ENCODE peak calls at places on chromosomes 4 and X, in six cellular contexts. S is K562, U is neural progenitor cell, K is kidney, T is fibroblast of lung, Y is mesendoderm. Z is an unnamed sample.

GRCh38 chrX:154505726-154506125 is 10.3 kb downstream of the FAM3A start:
- DNase-seq in U (no peak), S (no peak), K (no peak), Y (no peak), T (peak), Z (no peak)

GRCh38 chr4:1490011-1490905 is 84.0 kb upstream of the NKX1-1 start:
- DNase-seq in T (no peak), U (no peak), Y (no peak), S (no peak), K (peak), Z (no peak)

GRCh38 chr4:7595883-7596535 is 161.3 kb upstream of the PSAPL1 start:
- DNase-seq in S (no peak), K (no peak), Y (no peak), U (peak), T (peak), Z (no peak)

GRCh38 chr4:153232768-153233167 is 28.5 kb downstream of the TRIM2 start:
- DNase-seq in T (no peak), Y (peak), S (no peak), U (peak), K (no peak), Z (no peak)

GRCh38 chr4:157245351-157245750 is 24.8 kb downstream of the GRIA2 start:
- DNase-seq in Y (no peak), U (no peak), K (no peak), S (no peak), T (no peak), Z (no peak)

GRCh38 chr4:108540536-108540935 is 79.8 kb upstream of the RPL34 start:
- DNase-seq in S (no peak), U (no peak), K (no peak), Y (no peak), T (no peak), Z (no peak)

GRCh38 chr4:100187781-100188180 is 2.5 kb downstream of the DDIT4L start:
- DNase-seq in K (no peak), U (no peak), T (no peak), S (no peak), Y (no peak), Z (no peak)

GRCh38 chr4:183758006-183758734 is 99.1 kb downstream of the TRAPPC11 start:
- DNase-seq in K (peak), U (peak), Y (peak), T (no peak), S (peak), Z (no peak)

GRCh38 chrX:13762015-13762414 is 27.5 kb downstream of the OFD1 start:
- DNase-seq in K (no peak), T (no peak), S (no peak), Y (peak), U (peak), Z (no peak)

GRCh38 chrX:120452131-120452530 is 17.0 kb downstream of the LAMP2 start:
- DNase-seq in K (no peak), Y (peak), U (peak), S (no peak), T (peak), Z (no peak)

GRCh38 chr4:108113229-108113628 is 55.5 kb downstream of the LEF1 start:
- DNase-seq in Y (no peak), U (no peak), S (no peak), K (no peak), T (no peak), Z (no peak)

GRCh38 chrX:155262970-155263754 is 1.1 kb downstream of the RAB39B start:
- DNase-seq in T (no peak), U (no peak), S (no peak), Y (no peak), K (no peak), Z (peak)

GRCh38 chr4:74933562-74934015 is 673 bp downstream of the PARM1 start:
- DNase-seq in Y (peak), T (peak), S (no peak), K (no peak), U (peak), Z (no peak)

GRCh38 chr4:124803641-124804040 is 91.1 kb upstream of the ANKRD50 start:
- DNase-seq in Y (peak), T (peak), K (no peak), U (no peak), S (no peak), Z (no peak)

GRCh38 chr4:148633720-148634119 is 191.5 kb upstream of the NR3C2 start:
- DNase-seq in U (no peak), S (no peak), K (no peak), T (no peak), Y (no peak), Z (no peak)

GRCh38 chrX:153649178-153649914 is 2.3 kb downstream of the DUSP9 start:
- DNase-seq in Y (peak), U (peak), T (no peak), K (peak), S (peak), Z (no peak)

GRCh38 chr4:92387459-92388069 is 83.8 kb downstream of the GRID2 start:
- DNase-seq in U (peak), Y (peak), S (no peak), K (no peak), T (peak), Z (peak)

GRCh38 chr4:146105464-146105863 is 70.1 kb upstream of the LSM6 start:
- DNase-seq in S (no peak), K (no peak), U (no peak), Y (no peak), T (no peak), Z (no peak)

GRCh38 chr4:6885953-6886557 is 23.6 kb upstream of the TBC1D14 start:
- DNase-seq in U (no peak), T (peak), S (no peak), Y (peak), K (no peak), Z (no peak)

GRCh38 chr4:21780158-21780557 is 168.4 kb downstream of the KCNIP4 start:
- DNase-seq in U (no peak), K (no peak), Y (no peak), T (peak), S (no peak), Z (no peak)

GRCh38 chr4:110245567-110245966 is 47.2 kb upstream of the ELOVL6 start:
- DNase-seq in K (no peak), S (no peak), U (no peak), Y (no peak), T (peak), Z (no peak)

GRCh38 chrX:20412871-20413486 is 146.3 kb upstream of the RPS6KA3 start:
- DNase-seq in U (no peak), S (no peak), K (peak), T (no peak), Y (no peak), Z (no peak)

GRCh38 chr4:184807261-184807660 is 18.5 kb downstream of the ACSL1 start:
- DNase-seq in U (no peak), S (no peak), Y (no peak), T (peak), K (no peak), Z (no peak)

GRCh38 chr4:11418610-11419009 is 10.1 kb downstream of the HS3ST1 start:
- DNase-seq in U (peak), Y (peak), T (no peak), S (no peak), K (no peak), Z (no peak)

GRCh38 chr4:94758141-94758699 is 465 bp downstream of the BMPR1B start:
- DNase-seq in T (peak), U (peak), K (peak), S (no peak), Y (peak), Z (no peak)

GRCh38 chrX:11899091-11899490 is 141.1 kb downstream of the MSL3 start:
- DNase-seq in T (peak), K (no peak), S (no peak), U (no peak), Y (peak), Z (no peak)

GRCh38 chr4:10164877-10165283 is 48.3 kb upstream of the WDR1 start:
- DNase-seq in Y (peak), K (no peak), U (peak), S (peak), T (peak), Z (no peak)

GRCh38 chr4:3491681-3492405 is 28.7 kb downstream of the DOK7 start:
- DNase-seq in T (peak), S (no peak), U (no peak), Y (peak), K (no peak), Z (no peak)

GRCh38 chr4:123312951-123313592 is 83.5 kb upstream of the SPRY1 start:
- DNase-seq in T (no peak), S (no peak), U (peak), Y (no peak), K (no peak), Z (no peak)

GRCh38 chr4:185738038-185738552 is 73.9 kb downstream of the SORBS2 start:
- DNase-seq in K (no peak), U (no peak), S (no peak), T (peak), Y (no peak), Z (no peak)

GRCh38 chrX:151722241-151722846 is 6.5 kb downstream of the FATE1 start:
- DNase-seq in Y (peak), S (peak), K (peak), T (peak), U (peak), Z (no peak)

GRCh38 chr4:39502034-39502658 is 25.1 kb downstream of the UGDH start:
- DNase-seq in K (no peak), U (no peak), T (peak), S (no peak), Y (no peak), Z (no peak)

GRCh38 chr4:49516796-49517195 is 530.7 kb downstream of the CWH43 start:
- DNase-seq in T (no peak), K (peak), Y (no peak), S (no peak), U (peak), Z (no peak)

GRCh38 chr4:186067757-186068385 is 1.1 kb upstream of the TLR3 start:
- DNase-seq in U (peak), Y (peak), S (no peak), T (peak), K (no peak), Z (no peak)

DNA sequence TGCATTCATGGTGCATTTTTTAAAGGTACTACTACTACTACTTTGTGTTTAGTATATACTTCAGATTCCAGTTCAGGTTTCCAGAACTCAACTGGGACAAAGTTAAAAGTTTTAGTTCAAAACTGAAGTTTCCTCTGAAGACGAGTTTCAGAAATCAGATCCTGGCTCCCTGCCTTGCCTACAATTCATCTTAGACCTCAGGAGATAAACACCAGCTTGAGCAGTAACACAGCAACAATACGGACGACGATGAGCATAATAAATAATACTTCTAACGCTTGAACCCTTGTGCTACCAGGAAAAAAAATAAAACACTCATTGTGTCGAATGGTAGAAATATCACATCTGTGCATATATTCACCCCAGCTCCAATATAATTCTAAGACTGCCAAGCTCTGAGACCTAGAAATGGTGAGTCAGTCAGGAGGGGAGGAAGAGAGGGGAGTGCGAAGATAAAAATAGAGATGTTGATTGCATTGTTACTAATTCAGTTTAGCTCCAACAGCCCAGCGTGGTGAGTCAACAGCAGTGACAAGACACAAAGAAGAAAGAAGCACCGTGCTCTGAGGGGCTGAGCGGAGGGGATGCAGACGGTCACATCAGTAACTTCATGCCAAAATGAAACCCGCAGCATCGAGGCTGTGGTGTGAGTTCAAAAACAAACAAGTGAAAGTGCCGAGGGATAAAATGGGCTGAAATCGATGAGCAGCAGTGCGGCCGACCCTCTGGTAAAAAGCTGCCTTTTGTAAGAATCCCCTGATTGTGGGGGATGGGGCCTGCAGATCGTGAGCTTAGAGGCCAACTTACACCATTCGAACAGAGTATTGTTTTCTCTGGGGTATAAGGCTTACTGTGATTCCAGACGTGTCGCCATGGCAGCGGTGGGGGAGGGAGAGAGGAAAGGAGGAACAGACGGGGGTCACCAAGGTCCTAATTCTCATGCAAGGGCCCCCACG is 150.3 kb downstream of the MGST2 start:
- DNase-seq in S (no peak), K (peak), Y (peak), U (peak), T (peak), Z (no peak)
- H3K9ac ChIP-seq in S (no peak), K (no peak), Y (peak), U (no peak), T (peak), Z (no peak)

GRCh38 chr4:61924131-61924530 is 724.0 kb downstream of the ADGRL3 start:
- DNase-seq in T (no peak), K (no peak), U (no peak), S (no peak), Y (peak), Z (no peak)

GRCh38 chr4:61922766-61923165 is 722.6 kb downstream of the ADGRL3 start:
- DNase-seq in Y (peak), T (no peak), K (no peak), U (no peak), S (no peak), Z (no peak)

GRCh38 chr4:61918507-61919462 is 718.7 kb downstream of the ADGRL3 start:
- DNase-seq in S (no peak), Y (no peak), K (no peak), T (no peak), U (peak), Z (no peak)

GRCh38 chr4:61921890-61922289 is 721.8 kb downstream of the ADGRL3 start:
- DNase-seq in T (no peak), K (no peak), S (no peak), U (no peak), Y (no peak), Z (no peak)

DNA sequence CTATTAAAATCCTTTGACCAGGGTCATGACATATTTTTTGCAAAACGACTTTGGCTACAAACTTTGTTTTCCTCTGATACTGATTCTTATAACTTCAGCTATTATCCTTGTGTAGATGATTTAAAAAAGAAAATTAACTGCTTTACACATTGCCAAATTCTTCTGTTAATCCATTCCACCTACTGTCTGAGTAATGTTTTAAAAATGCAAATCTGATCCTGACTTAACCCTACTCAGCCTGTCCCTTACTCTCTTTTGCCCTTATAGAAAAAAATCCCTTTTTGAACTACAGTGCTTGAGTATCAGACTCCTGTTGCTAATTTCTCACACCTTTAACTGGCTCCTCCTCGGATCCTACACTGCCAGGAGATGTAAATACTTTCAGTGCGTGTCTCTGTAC is 723.1 kb downstream of the ADGRL3 start:
- DNase-seq in U (no peak), T (peak), S (no peak), K (no peak), Y (peak), Z (no peak)
- H3K9ac ChIP-seq in U (no peak), T (no peak), S (no peak), K (no peak), Y (no peak), Z (no peak)

GRCh38 chrX:16664059-16664458 is 14.1 kb downstream of the S100G start:
- DNase-seq in S (no peak), T (peak), U (no peak), K (no peak), Y (no peak), Z (no peak)
- H3K9ac ChIP-seq in S (no peak), T (no peak), U (no peak), K (no peak), Y (no peak), Z (no peak)

GRCh38 chr4:26029512-26030131 is 115.6 kb downstream of the SMIM20 start:
- DNase-seq in U (peak), S (no peak), K (no peak), T (no peak), Y (no peak), Z (no peak)
- H3K9ac ChIP-seq in U (no peak), S (no peak), K (no peak), T (no peak), Y (peak), Z (no peak)

Z was measured in SK-N-MC.